ENCODE peak calls at places on chromosomes 1 and 21, in seven cellular contexts. R is kidney; F is CD4-positive, alpha-beta memory T cell; D is HFFc6; L is anterior cingulate cortex; B is HuH-7.5; T is H1. G is an unnamed sample.

GRCh38 chr21:36654341-36654740 is 44.6 kb upstream of the SIM2 start:
- DNase-seq in F (no peak), B (no peak), D (no peak), L (peak; percentile 54), T (no peak), R (no peak), G (peak; percentile 91)

GRCh38 chr21:45998276-45998701 is 16.7 kb downstream of the COL6A1 start:
- DNase-seq in R (peak; percentile 65), T (no peak), B (no peak), D (no peak), L (no peak), F (peak; percentile 3), G (no peak)

GRCh38 chr1:8691662-8692061 is 125.8 kb downstream of the RERE start:
- DNase-seq in T (no peak), B (no peak), D (no peak), R (no peak), L (no peak), F (no peak), G (no peak)

GRCh38 chr1:22359427-22359826 is 92.2 kb upstream of the ZBTB40 start:
- DNase-seq in B (no peak), R (no peak), T (no peak), L (no peak), D (no peak), F (no peak), G (no peak)

GRCh38 chr1:245788269-245788668 is 633.5 kb downstream of the KIF26B start:
- DNase-seq in R (no peak), B (no peak), L (no peak), T (no peak), F (no peak), D (peak; percentile 94), G (no peak)

GRCh38 chr1:95035536-95035935 is 37.2 kb downstream of the ALG14 start:
- DNase-seq in T (no peak), L (no peak), F (no peak), D (peak; percentile 76), R (no peak), B (no peak), G (no peak)

GRCh38 chr1:14308460-14308859 is 290.0 kb upstream of the KAZN start:
- DNase-seq in T (no peak), D (no peak), L (no peak), F (no peak), B (no peak), R (no peak), G (no peak)

GRCh38 chr1:224333309-224333926 is 3.4 kb upstream of the NVL start:
- DNase-seq in L (no peak), T (no peak), R (no peak), D (peak; percentile 51), B (peak; percentile 18), F (no peak), G (peak; percentile 53)

GRCh38 chr1:161013104-161013590 is 7.8 kb downstream of the F11R start:
- DNase-seq in D (no peak), L (no peak), R (no peak), T (no peak), F (no peak), B (no peak), G (no peak)

GRCh38 chr1:216183007-216183406 is 240.2 kb downstream of the USH2A start:
- DNase-seq in F (no peak), T (peak; percentile 47), D (peak; percentile 63), B (no peak), L (no peak), R (no peak), G (no peak)